ENCODE peak calls at places on chromosomes 11 and 22, in ten cellular contexts. K is germinal center; E is BJ; Q is hippocampal formation; A is AML-193; Z is fibroblast of pulmonary artery; N is activated CD8-positive, alpha-beta memory T cell treated with anti-CD3 and anti-CD28 coated beads for 1 hour; U is uterus; V is NCI-H774; C is neural crest cell. B is an unnamed sample.

GRCh38 chr11:2277933-2278523 is 7.6 kb upstream of the ASCL2 start:
- DNase-seq in K (no peak), E (no peak), Q (no peak), A (no peak), Z (no peak), N (no peak), U (no peak), V (no peak), C (no peak), B (no peak)

GRCh38 chr22:34841321-34841901 is 224.5 kb upstream of the ISX start:
- DNase-seq in K (no peak), E (no peak), Q (no peak), A (no peak), Z (no peak), N (no peak), U (no peak), V (no peak), C (no peak), B (no peak)

GRCh38 chr11:80595011-80595410 is 1154.2 kb upstream of the TENM4 start:
- DNase-seq in K (no peak), E (no peak), Q (no peak), A (no peak), Z (peak; percentile 75), N (no peak), U (no peak), V (no peak), C (no peak), B (no peak)

GRCh38 chr11:61004037-61004641 is 32.7 kb downstream of the CD6 start:
- DNase-seq in K (no peak), E (no peak), Q (no peak), A (no peak), Z (peak; percentile 50), N (no peak), U (no peak), V (no peak), C (no peak), B (peak; percentile 75)

GRCh38 chr11:14357843-14358728 is 897 bp downstream of the RRAS2 start:
- DNase-seq in K (peak; percentile 34), E (no peak), Q (no peak), A (no peak), Z (peak; percentile 72), N (no peak), U (peak; percentile 45), V (peak; percentile 30), C (peak; percentile 40), B (no peak)

GRCh38 chr11:61497473-61497872 is 11.1 kb upstream of the LRRC10B start:
- DNase-seq in K (no peak), E (no peak), Q (no peak), A (no peak), Z (no peak), N (no peak), U (no peak), V (no peak), C (no peak), B (no peak)

GRCh38 chr22:20991252-20992055 is 9.4 kb downstream of the LZTR1 start:
- DNase-seq in K (no peak), E (no peak), Q (no peak), A (no peak), Z (no peak), N (no peak), U (no peak), V (no peak), C (no peak), B (no peak)

GRCh38 chr11:1073261-1073724 is 1.4 kb upstream of the MUC2 start:
- DNase-seq in K (no peak), E (no peak), Q (no peak), A (no peak), Z (peak; percentile 82), N (no peak), U (peak; percentile 28), V (no peak), C (no peak), B (no peak)

GRCh38 chr11:78216021-78216420 is 27.3 kb downstream of the USP35 start:
- DNase-seq in K (no peak), E (no peak), Q (no peak), A (no peak), Z (no peak), N (no peak), U (peak; percentile 7), V (no peak), C (no peak), B (no peak)

GRCh38 chr11:19539861-19540260 is 172.8 kb upstream of the NAV2 start:
- DNase-seq in K (no peak), E (no peak), Q (peak; percentile 67), A (no peak), Z (no peak), N (no peak), U (no peak), V (no peak), C (no peak), B (no peak)

GRCh38 chr22:22536916-22537315 is 16.8 kb upstream of the ZNF280A start:
- DNase-seq in K (no peak), E (no peak), Q (no peak), A (no peak), Z (no peak), N (no peak), U (no peak), V (no peak), C (no peak), B (no peak)

GRCh38 chr11:76219243-76219642 is 12.9 kb upstream of the WNT11 start:
- DNase-seq in K (no peak), E (no peak), Q (no peak), A (no peak), Z (no peak), N (no peak), U (no peak), V (no peak), C (no peak), B (no peak)

GRCh38 chr11:11463397-11463796 is 110.3 kb upstream of the CSNK2A3 start:
- DNase-seq in K (no peak), E (no peak), Q (no peak), A (no peak), Z (no peak), N (no peak), U (no peak), V (no peak), C (peak; percentile 5), B (no peak)

GRCh38 chr11:107017433-107018227 is 646 bp downstream of the GUCY1A2 start:
- DNase-seq in K (peak; percentile 28), E (no peak), Q (no peak), A (no peak), Z (peak; percentile 62), N (no peak), U (peak; percentile 72), V (peak; percentile 48), C (peak; percentile 64), B (no peak)

GRCh38 chr11:83051760-83052671 is 19.7 kb downstream of the RAB30 start:
- DNase-seq in K (no peak), E (peak; percentile 97), Q (no peak), A (no peak), Z (peak; percentile 96), N (no peak), U (no peak), V (no peak), C (no peak), B (no peak)

GRCh38 chr11:94000641-94001040 is 20.5 kb upstream of the HEPHL1 start:
- DNase-seq in K (no peak), E (no peak), Q (no peak), A (no peak), Z (no peak), N (no peak), U (no peak), V (no peak), C (no peak), B (no peak)

GRCh38 chr11:61816736-61817455 is at the start of gene FADS1:
- DNase-seq in K (peak; percentile 88), E (peak; percentile 45), Q (peak; percentile 92), A (peak; percentile 88), Z (peak; percentile 97), N (peak; percentile 43), U (peak; percentile 93), V (peak; percentile 96), C (peak; percentile 98), B (no peak)

GRCh38 chr22:39300198-39300830 is 19.1 kb downstream of the RPL3 start:
- DNase-seq in K (no peak), E (no peak), Q (no peak), A (peak; percentile 16), Z (no peak), N (no peak), U (no peak), V (no peak), C (no peak), B (no peak)

GRCh38 chr11:17526931-17527660 is 17.1 kb downstream of the USH1C start:
- DNase-seq in K (no peak), E (no peak), Q (no peak), A (no peak), Z (no peak), N (no peak), U (no peak), V (no peak), C (no peak), B (no peak)

GRCh38 chr11:120137611-120138521 is at the start of gene TRIM29:
- DNase-seq in K (no peak), E (no peak), Q (no peak), A (no peak), Z (no peak), N (no peak), U (no peak), V (no peak), C (no peak), B (no peak)

GRCh38 chr22:42624551-42625106 is 9.9 kb upstream of the POLDIP3 start:
- DNase-seq in K (no peak), E (no peak), Q (no peak), A (no peak), Z (no peak), N (no peak), U (no peak), V (no peak), C (no peak), B (no peak)

GRCh38 chr11:65213322-65214211 is 31.8 kb downstream of the CAPN1 start:
- DNase-seq in K (no peak), E (no peak), Q (no peak), A (peak; percentile 68), Z (no peak), N (no peak), U (no peak), V (peak; percentile 28), C (no peak), B (no peak)

GRCh38 chr22:28813772-28814518 is 13.6 kb upstream of the XBP1 start:
- DNase-seq in K (no peak), E (no peak), Q (no peak), A (peak; percentile 87), Z (no peak), N (no peak), U (peak; percentile 56), V (no peak), C (no peak), B (no peak)

GRCh38 chr11:77071077-77071476 is 4.3 kb downstream of the CAPN5 start:
- DNase-seq in K (no peak), E (no peak), Q (no peak), A (no peak), Z (no peak), N (no peak), U (no peak), V (no peak), C (no peak), B (no peak)

GRCh38 chr22:36816635-36817428 is at the start of gene PVALB:
- DNase-seq in K (no peak), E (no peak), Q (no peak), A (no peak), Z (peak; percentile 42), N (no peak), U (no peak), V (peak; percentile 5), C (no peak), B (no peak)